ENCODE peak calls at places on chromosome 1, in nine cellular contexts. One of them, this sample, is unnamed.

GRCh38 chr1:201022824-201023516 is 544 bp downstream of the KIF21B start:
- DNase-seq in NCI-H1105: no peak
- DNase-seq in NCI-H446 treated with DMSO at 0.1 percent for 48 hours: no peak
- DNase-seq in Right ventricle myocardium superior: peak
- DNase-seq in GDM1: no peak
- DNase-seq in MM.1S: peak
- DNase-seq in esophagus squamous epithelium: no peak
- DNase-seq in PC-3: no peak
- DNase-seq in CD8-positive, alpha-beta T cell: no peak
- DNase-seq in this sample: peak

GRCh38 chr1:86455078-86455477 is 13.6 kb upstream of the CLCA1 start:
- DNase-seq in NCI-H446 treated with DMSO at 0.1 percent for 48 hours: no peak
- DNase-seq in PC-3: no peak
- DNase-seq in GDM1: no peak
- DNase-seq in Right ventricle myocardium superior: no peak
- DNase-seq in MM.1S: no peak
- DNase-seq in CD8-positive, alpha-beta T cell: no peak
- DNase-seq in esophagus squamous epithelium: no peak
- DNase-seq in NCI-H1105: no peak
- DNase-seq in this sample: no peak

GRCh38 chr1:190168116-190168515 is 309.5 kb downstream of the BRINP3 start:
- DNase-seq in Right ventricle myocardium superior: no peak
- DNase-seq in PC-3: peak
- DNase-seq in MM.1S: no peak
- DNase-seq in esophagus squamous epithelium: no peak
- DNase-seq in GDM1: no peak
- DNase-seq in NCI-H1105: no peak
- DNase-seq in NCI-H446 treated with DMSO at 0.1 percent for 48 hours: no peak
- DNase-seq in CD8-positive, alpha-beta T cell: no peak
- DNase-seq in this sample: no peak

GRCh38 chr1:167935252-167936067 is 1.0 kb upstream of the DCAF6 start:
- DNase-seq in CD8-positive, alpha-beta T cell: no peak
- DNase-seq in esophagus squamous epithelium: no peak
- DNase-seq in MM.1S: peak
- DNase-seq in GDM1: no peak
- DNase-seq in PC-3: peak
- DNase-seq in NCI-H446 treated with DMSO at 0.1 percent for 48 hours: peak
- DNase-seq in NCI-H1105: no peak
- DNase-seq in Right ventricle myocardium superior: peak
- DNase-seq in this sample: peak

GRCh38 chr1:226403522-226404034 is 4.3 kb downstream of the PARP1 start:
- DNase-seq in Right ventricle myocardium superior: no peak
- DNase-seq in NCI-H446 treated with DMSO at 0.1 percent for 48 hours: peak
- DNase-seq in MM.1S: no peak
- DNase-seq in GDM1: peak
- DNase-seq in PC-3: peak
- DNase-seq in esophagus squamous epithelium: no peak
- DNase-seq in CD8-positive, alpha-beta T cell: no peak
- DNase-seq in NCI-H1105: no peak
- DNase-seq in this sample: peak

GRCh38 chr1:200029624-200030074 is 2.1 kb downstream of the NR5A2 start:
- DNase-seq in Right ventricle myocardium superior: no peak
- DNase-seq in esophagus squamous epithelium: no peak
- DNase-seq in NCI-H446 treated with DMSO at 0.1 percent for 48 hours: no peak
- DNase-seq in MM.1S: no peak
- DNase-seq in PC-3: peak
- DNase-seq in GDM1: no peak
- DNase-seq in NCI-H1105: no peak
- DNase-seq in CD8-positive, alpha-beta T cell: no peak
- DNase-seq in this sample: no peak

GRCh38 chr1:206867261-206867660 is 1.8 kb downstream of the IL20 start:
- DNase-seq in esophagus squamous epithelium: no peak
- DNase-seq in Right ventricle myocardium superior: no peak
- DNase-seq in GDM1: no peak
- DNase-seq in NCI-H1105: no peak
- DNase-seq in NCI-H446 treated with DMSO at 0.1 percent for 48 hours: no peak
- DNase-seq in CD8-positive, alpha-beta T cell: no peak
- DNase-seq in PC-3: peak
- DNase-seq in MM.1S: no peak
- DNase-seq in this sample: no peak

GRCh38 chr1:213550804-213551203 is 437.0 kb upstream of the PROX1 start:
- DNase-seq in esophagus squamous epithelium: no peak
- DNase-seq in MM.1S: no peak
- DNase-seq in NCI-H1105: no peak
- DNase-seq in NCI-H446 treated with DMSO at 0.1 percent for 48 hours: no peak
- DNase-seq in PC-3: no peak
- DNase-seq in Right ventricle myocardium superior: no peak
- DNase-seq in CD8-positive, alpha-beta T cell: no peak
- DNase-seq in GDM1: no peak
- DNase-seq in this sample: no peak

GRCh38 chr1:24641646-24642151 is 1.4 kb upstream of the SRRM1 start:
- DNase-seq in NCI-H1105: no peak
- DNase-seq in GDM1: peak
- DNase-seq in MM.1S: no peak
- DNase-seq in Right ventricle myocardium superior: no peak
- DNase-seq in CD8-positive, alpha-beta T cell: no peak
- DNase-seq in PC-3: no peak
- DNase-seq in NCI-H446 treated with DMSO at 0.1 percent for 48 hours: no peak
- DNase-seq in esophagus squamous epithelium: no peak
- DNase-seq in this sample: peak

GRCh38 chr1:153922076-153922837 is 515 bp downstream of the GATAD2B start:
- DNase-seq in NCI-H1105: peak
- DNase-seq in GDM1: peak
- DNase-seq in CD8-positive, alpha-beta T cell: no peak
- DNase-seq in esophagus squamous epithelium: no peak
- DNase-seq in PC-3: peak
- DNase-seq in Right ventricle myocardium superior: peak
- DNase-seq in MM.1S: no peak
- DNase-seq in NCI-H446 treated with DMSO at 0.1 percent for 48 hours: peak
- DNase-seq in this sample: peak

GRCh38 chr1:169670836-169671235 is 40.6 kb downstream of the SELL start:
- DNase-seq in GDM1: peak
- DNase-seq in NCI-H1105: no peak
- DNase-seq in Right ventricle myocardium superior: no peak
- DNase-seq in MM.1S: no peak
- DNase-seq in NCI-H446 treated with DMSO at 0.1 percent for 48 hours: no peak
- DNase-seq in CD8-positive, alpha-beta T cell: no peak
- DNase-seq in PC-3: no peak
- DNase-seq in esophagus squamous epithelium: no peak
- DNase-seq in this sample: no peak

GRCh38 chr1:241229216-241229615 is 127.8 kb downstream of the RGS7 start:
- DNase-seq in MM.1S: no peak
- DNase-seq in GDM1: no peak
- DNase-seq in Right ventricle myocardium superior: no peak
- DNase-seq in CD8-positive, alpha-beta T cell: no peak
- DNase-seq in NCI-H1105: peak
- DNase-seq in PC-3: no peak
- DNase-seq in NCI-H446 treated with DMSO at 0.1 percent for 48 hours: no peak
- DNase-seq in esophagus squamous epithelium: no peak
- DNase-seq in this sample: peak

GRCh38 chr1:165748550-165748949 is 20.1 kb downstream of the TMCO1 start:
- DNase-seq in CD8-positive, alpha-beta T cell: no peak
- DNase-seq in PC-3: no peak
- DNase-seq in NCI-H446 treated with DMSO at 0.1 percent for 48 hours: no peak
- DNase-seq in GDM1: no peak
- DNase-seq in NCI-H1105: no peak
- DNase-seq in Right ventricle myocardium superior: no peak
- DNase-seq in esophagus squamous epithelium: no peak
- DNase-seq in MM.1S: no peak
- DNase-seq in this sample: no peak

GRCh38 chr1:228279722-228280105 is 71.9 kb downstream of the OBSCN start:
- DNase-seq in GDM1: no peak
- DNase-seq in esophagus squamous epithelium: no peak
- DNase-seq in NCI-H446 treated with DMSO at 0.1 percent for 48 hours: no peak
- DNase-seq in MM.1S: no peak
- DNase-seq in Right ventricle myocardium superior: no peak
- DNase-seq in PC-3: no peak
- DNase-seq in CD8-positive, alpha-beta T cell: no peak
- DNase-seq in NCI-H1105: no peak
- DNase-seq in this sample: no peak

GRCh38 chr1:234963904-234964702 is 164.5 kb downstream of the TOMM20 start:
- DNase-seq in NCI-H446 treated with DMSO at 0.1 percent for 48 hours: no peak
- DNase-seq in esophagus squamous epithelium: no peak
- DNase-seq in Right ventricle myocardium superior: peak
- DNase-seq in PC-3: no peak
- DNase-seq in NCI-H1105: no peak
- DNase-seq in GDM1: no peak
- DNase-seq in MM.1S: no peak
- DNase-seq in CD8-positive, alpha-beta T cell: no peak
- DNase-seq in this sample: no peak

GRCh38 chr1:65292861-65293593 is 16.3 kb upstream of the DNAJC6 start:
- DNase-seq in CD8-positive, alpha-beta T cell: no peak
- DNase-seq in MM.1S: no peak
- DNase-seq in Right ventricle myocardium superior: no peak
- DNase-seq in GDM1: no peak
- DNase-seq in esophagus squamous epithelium: no peak
- DNase-seq in NCI-H1105: no peak
- DNase-seq in NCI-H446 treated with DMSO at 0.1 percent for 48 hours: no peak
- DNase-seq in PC-3: no peak
- DNase-seq in this sample: no peak

GRCh38 chr1:36093919-36094318 is 5.2 kb downstream of the ADPRS start:
- DNase-seq in NCI-H446 treated with DMSO at 0.1 percent for 48 hours: peak
- DNase-seq in CD8-positive, alpha-beta T cell: no peak
- DNase-seq in Right ventricle myocardium superior: no peak
- DNase-seq in NCI-H1105: no peak
- DNase-seq in esophagus squamous epithelium: no peak
- DNase-seq in PC-3: no peak
- DNase-seq in MM.1S: no peak
- DNase-seq in GDM1: no peak
- DNase-seq in this sample: no peak

GRCh38 chr1:247370786-247371732 is 39.4 kb upstream of the ZNF496 start:
- DNase-seq in esophagus squamous epithelium: no peak
- DNase-seq in PC-3: no peak
- DNase-seq in NCI-H446 treated with DMSO at 0.1 percent for 48 hours: no peak
- DNase-seq in CD8-positive, alpha-beta T cell: no peak
- DNase-seq in NCI-H1105: no peak
- DNase-seq in MM.1S: no peak
- DNase-seq in Right ventricle myocardium superior: no peak
- DNase-seq in GDM1: no peak
- DNase-seq in this sample: no peak

GRCh38 chr1:33382651-33383415 is 48.1 kb downstream of the PHC2 start:
- DNase-seq in PC-3: no peak
- DNase-seq in Right ventricle myocardium superior: peak
- DNase-seq in CD8-positive, alpha-beta T cell: no peak
- DNase-seq in esophagus squamous epithelium: no peak
- DNase-seq in GDM1: no peak
- DNase-seq in MM.1S: no peak
- DNase-seq in NCI-H1105: no peak
- DNase-seq in NCI-H446 treated with DMSO at 0.1 percent for 48 hours: no peak
- DNase-seq in this sample: no peak

GRCh38 chr1:248686815-248687214 is 15.8 kb downstream of the OR14I1 start:
- DNase-seq in CD8-positive, alpha-beta T cell: no peak
- DNase-seq in NCI-H446 treated with DMSO at 0.1 percent for 48 hours: no peak
- DNase-seq in Right ventricle myocardium superior: no peak
- DNase-seq in esophagus squamous epithelium: no peak
- DNase-seq in MM.1S: peak
- DNase-seq in PC-3: peak
- DNase-seq in GDM1: no peak
- DNase-seq in NCI-H1105: no peak
- DNase-seq in this sample: peak

GRCh38 chr1:10196991-10197390 is 13.4 kb upstream of the KIF1B start:
- DNase-seq in NCI-H446 treated with DMSO at 0.1 percent for 48 hours: peak
- DNase-seq in MM.1S: no peak
- DNase-seq in GDM1: no peak
- DNase-seq in NCI-H1105: no peak
- DNase-seq in esophagus squamous epithelium: no peak
- DNase-seq in CD8-positive, alpha-beta T cell: no peak
- DNase-seq in PC-3: no peak
- DNase-seq in Right ventricle myocardium superior: no peak
- DNase-seq in this sample: no peak

GRCh38 chr1:115314765-115315164 is 23.3 kb downstream of the NGF start:
- DNase-seq in NCI-H446 treated with DMSO at 0.1 percent for 48 hours: no peak
- DNase-seq in Right ventricle myocardium superior: no peak
- DNase-seq in CD8-positive, alpha-beta T cell: no peak
- DNase-seq in PC-3: peak
- DNase-seq in NCI-H1105: no peak
- DNase-seq in MM.1S: no peak
- DNase-seq in GDM1: no peak
- DNase-seq in esophagus squamous epithelium: no peak
- DNase-seq in this sample: no peak

GRCh38 chr1:12305377-12305776 is 75.5 kb downstream of the VPS13D start:
- DNase-seq in esophagus squamous epithelium: no peak
- DNase-seq in NCI-H446 treated with DMSO at 0.1 percent for 48 hours: no peak
- DNase-seq in CD8-positive, alpha-beta T cell: no peak
- DNase-seq in PC-3: no peak
- DNase-seq in Right ventricle myocardium superior: no peak
- DNase-seq in MM.1S: no peak
- DNase-seq in GDM1: no peak
- DNase-seq in NCI-H1105: no peak
- DNase-seq in this sample: no peak

GRCh38 chr1:243713470-243714186 is 136.4 kb downstream of the AKT3 start:
- DNase-seq in Right ventricle myocardium superior: no peak
- DNase-seq in esophagus squamous epithelium: no peak
- DNase-seq in PC-3: no peak
- DNase-seq in NCI-H446 treated with DMSO at 0.1 percent for 48 hours: peak
- DNase-seq in CD8-positive, alpha-beta T cell: no peak
- DNase-seq in NCI-H1105: peak
- DNase-seq in MM.1S: no peak
- DNase-seq in GDM1: no peak
- DNase-seq in this sample: no peak

GRCh38 chr1:201888282-201889033 is at the start of gene SHISA4:
- DNase-seq in GDM1: no peak
- DNase-seq in NCI-H1105: peak
- DNase-seq in MM.1S: no peak
- DNase-seq in esophagus squamous epithelium: no peak
- DNase-seq in CD8-positive, alpha-beta T cell: no peak
- DNase-seq in NCI-H446 treated with DMSO at 0.1 percent for 48 hours: no peak
- DNase-seq in Right ventricle myocardium superior: peak
- DNase-seq in PC-3: peak
- DNase-seq in this sample: no peak

GRCh38 chr1:156905176-156905575 is 11.7 kb downstream of the PEAR1 start:
- DNase-seq in NCI-H446 treated with DMSO at 0.1 percent for 48 hours: no peak
- DNase-seq in Right ventricle myocardium superior: no peak
- DNase-seq in MM.1S: no peak
- DNase-seq in GDM1: no peak
- DNase-seq in CD8-positive, alpha-beta T cell: no peak
- DNase-seq in PC-3: no peak
- DNase-seq in esophagus squamous epithelium: no peak
- DNase-seq in NCI-H1105: no peak
- DNase-seq in this sample: no peak

GRCh38 chr1:101122452-101123166 is 97.0 kb upstream of the DPH5 start:
- DNase-seq in CD8-positive, alpha-beta T cell: no peak
- DNase-seq in Right ventricle myocardium superior: no peak
- DNase-seq in NCI-H446 treated with DMSO at 0.1 percent for 48 hours: no peak
- DNase-seq in NCI-H1105: no peak
- DNase-seq in esophagus squamous epithelium: no peak
- DNase-seq in GDM1: no peak
- DNase-seq in MM.1S: peak
- DNase-seq in PC-3: no peak
- DNase-seq in this sample: peak

GRCh38 chr1:2985121-2985561 is 36.1 kb upstream of the ACTRT2 start:
- DNase-seq in Right ventricle myocardium superior: peak
- DNase-seq in NCI-H1105: no peak
- DNase-seq in PC-3: no peak
- DNase-seq in esophagus squamous epithelium: no peak
- DNase-seq in CD8-positive, alpha-beta T cell: no peak
- DNase-seq in NCI-H446 treated with DMSO at 0.1 percent for 48 hours: no peak
- DNase-seq in MM.1S: no peak
- DNase-seq in GDM1: no peak
- DNase-seq in this sample: no peak

GRCh38 chr1:169949139-169949538 is 55.4 kb upstream of the SCYL3 start:
- DNase-seq in MM.1S: no peak
- DNase-seq in NCI-H446 treated with DMSO at 0.1 percent for 48 hours: no peak
- DNase-seq in GDM1: no peak
- DNase-seq in esophagus squamous epithelium: no peak
- DNase-seq in PC-3: no peak
- DNase-seq in CD8-positive, alpha-beta T cell: no peak
- DNase-seq in Right ventricle myocardium superior: no peak
- DNase-seq in NCI-H1105: no peak
- DNase-seq in this sample: no peak

GRCh38 chr1:224459051-224459450 is 24.5 kb upstream of the WDR26 start:
- DNase-seq in GDM1: no peak
- DNase-seq in NCI-H446 treated with DMSO at 0.1 percent for 48 hours: no peak
- DNase-seq in Right ventricle myocardium superior: no peak
- DNase-seq in esophagus squamous epithelium: no peak
- DNase-seq in CD8-positive, alpha-beta T cell: no peak
- DNase-seq in PC-3: no peak
- DNase-seq in MM.1S: no peak
- DNase-seq in NCI-H1105: no peak
- DNase-seq in this sample: no peak

GRCh38 chr1:150513275-150513885 is 2.2 kb upstream of the FALEC start:
- DNase-seq in PC-3: no peak
- DNase-seq in NCI-H446 treated with DMSO at 0.1 percent for 48 hours: no peak
- DNase-seq in MM.1S: no peak
- DNase-seq in Right ventricle myocardium superior: peak
- DNase-seq in CD8-positive, alpha-beta T cell: no peak
- DNase-seq in esophagus squamous epithelium: no peak
- DNase-seq in GDM1: no peak
- DNase-seq in NCI-H1105: no peak
- DNase-seq in this sample: no peak